ENCODE peak calls at places on chromosome 11, in nine cellular contexts. K, L, Q, V, N, F, O, E and G are unnamed samples. For H3K4me1, the result is how much of the 10 kb centered on the place peaks cover.

GRCh38 chr11:130421199-130421585 is 7.2 kb downstream of the ADAMTS8 start:
- DNase-seq in L (no peak), N (no peak), V (no peak), E (no peak), Q (no peak), F (no peak), K (no peak), O (no peak), G (no peak)

GRCh38 chr11:45147017-45147728 is 734 bp downstream of the PRDM11 start:
- DNase-seq in F (peak), K (peak), O (peak), N (peak), Q (peak), L (peak), V (peak), E (peak), G (peak)

GRCh38 chr11:12540913-12541587 is 133.2 kb upstream of the TEAD1 start:
- DNase-seq in F (peak), O (no peak), V (no peak), E (no peak), N (no peak), Q (no peak), K (no peak), L (peak), G (no peak)

GRCh38 chr11:13963949-13964770 is 1.6 kb downstream of the SPON1 start:
- DNase-seq in E (peak), F (no peak), N (no peak), K (peak), O (peak), L (no peak), Q (peak), V (peak), G (peak)

GRCh38 chr11:62444835-62445234 is 26.0 kb downstream of the SCGB1A1 start:
- DNase-seq in E (no peak), N (no peak), K (no peak), F (peak), L (no peak), V (no peak), O (no peak), Q (no peak), G (no peak)

GRCh38 chr11:82229346-82229745 is 504.3 kb downstream of the FAM181B start:
- DNase-seq in F (no peak), V (no peak), O (no peak), N (no peak), E (no peak), Q (peak), L (no peak), K (no peak), G (no peak)

GRCh38 chr11:19088791-19089190 is 28.2 kb upstream of the ZDHHC13 start:
- DNase-seq in K (no peak), V (no peak), L (no peak), Q (no peak), N (no peak), F (no peak), O (no peak), E (no peak), G (no peak)

GRCh38 chr11:57402188-57403066 is 12.0 kb upstream of the PRG2 start:
- DNase-seq in K (no peak), O (no peak), L (no peak), Q (no peak), V (no peak), E (no peak), F (no peak), N (no peak), G (no peak)

GRCh38 chr11:9895016-9895415 is 231.1 kb downstream of the SWAP70 start:
- DNase-seq in O (no peak), V (no peak), N (no peak), Q (no peak), L (no peak), F (no peak), E (no peak), K (no peak), G (no peak)

GRCh38 chr11:12496181-12497025 is 119.0 kb downstream of the PARVA start:
- DNase-seq in O (no peak), K (no peak), Q (no peak), F (no peak), N (no peak), E (no peak), V (no peak), L (no peak), G (no peak)

GRCh38 chr11:47051217-47051616 is 114.7 kb downstream of the CSTPP1 start:
- DNase-seq in F (no peak), V (no peak), N (no peak), K (no peak), L (no peak), Q (no peak), E (no peak), O (no peak), G (peak)

GRCh38 chr11:17581036-17581731 is 34.1 kb downstream of the OTOG start:
- DNase-seq in V (no peak), N (no peak), L (no peak), E (no peak), Q (no peak), F (no peak), K (no peak), O (no peak), G (no peak)

GRCh38 chr11:27705873-27706820 is 5.9 kb upstream of the BDNF start:
- DNase-seq in F (no peak), E (no peak), V (no peak), N (no peak), O (no peak), Q (peak), K (no peak), L (no peak), G (no peak)

GRCh38 chr11:114091791-114092397 is 32.4 kb downstream of the ZBTB16 start:
- DNase-seq in K (no peak), E (no peak), V (no peak), L (no peak), F (no peak), Q (no peak), N (peak), O (no peak), G (no peak)

GRCh38 chr11:23206736-23207336 is 346.6 kb upstream of the CCDC179 start:
- DNase-seq in N (no peak), O (no peak), Q (no peak), E (no peak), K (no peak), V (no peak), F (no peak), L (no peak), G (no peak)

GRCh38 chr11:11876458-11876857 is 34.7 kb downstream of the USP47 start:
- DNase-seq in N (peak), L (no peak), F (no peak), E (no peak), O (no peak), V (no peak), Q (no peak), K (no peak), G (no peak)

GRCh38 chr11:10134975-10135481 is 159.0 kb downstream of the SBF2 start:
- DNase-seq in O (no peak), L (no peak), V (no peak), N (no peak), E (no peak), Q (no peak), K (no peak), F (no peak), G (no peak)

GRCh38 chr11:41320233-41320993 is 139.0 kb downstream of the LRRC4C start:
- DNase-seq in N (no peak), E (no peak), F (no peak), K (no peak), Q (no peak), V (no peak), O (no peak), L (no peak), G (no peak)

GRCh38 chr11:75535039-75535563 is 9.4 kb upstream of the GDPD5 start:
- DNase-seq in L (no peak), V (no peak), F (no peak), O (no peak), K (no peak), Q (no peak), E (no peak), N (no peak), G (no peak)

GRCh38 chr11:32173435-32173834 is 82.6 kb downstream of the RCN1 start:
- DNase-seq in L (peak), E (peak), Q (peak), F (peak), N (peak), V (peak), K (peak), O (peak), G (peak)

GRCh38 chr11:8913961-8914660 is 3.1 kb downstream of the AKIP1 start:
- DNase-seq in E (peak), Q (peak), F (peak), L (peak), N (no peak), K (no peak), V (no peak), O (no peak), G (no peak)

GRCh38 chr11:12690663-12691062 is 16.4 kb downstream of the TEAD1 start:
- DNase-seq in K (no peak), L (no peak), O (no peak), V (no peak), N (no peak), Q (no peak), F (no peak), E (no peak), G (no peak)

GRCh38 chr11:134207538-134208239 is 16.1 kb downstream of the NCAPD3 start:
- DNase-seq in N (peak), E (peak), L (peak), V (peak), F (no peak), K (peak), O (no peak), Q (peak), G (peak)

GRCh38 chr11:94493146-94493442 is 550 bp downstream of the MRE11 start:
- DNase-seq in F (no peak), Q (no peak), K (no peak), E (no peak), V (no peak), N (no peak), O (no peak), L (no peak), G (no peak)

GRCh38 chr11:114399490-114399889 is 821 bp downstream of the C11orf71 start:
- DNase-seq in K (no peak), L (no peak), Q (peak), V (no peak), O (no peak), F (no peak), E (no peak), N (no peak), G (no peak)

GRCh38 chr11:8357505-8357888 is 93.8 kb upstream of the LMO1 start:
- DNase-seq in F (no peak), V (no peak), E (no peak), K (no peak), N (no peak), O (no peak), L (no peak), Q (no peak), G (no peak)

GRCh38 chr11:86517557-86517956 is 142.9 kb downstream of the CCDC81 start:
- DNase-seq in L (no peak), K (no peak), V (no peak), Q (no peak), O (no peak), N (no peak), E (no peak), F (no peak), G (no peak)

GRCh38 chr11:78270993-78271392 is 82.3 kb downstream of the USP35 start:
- DNase-seq in V (no peak), E (no peak), K (no peak), F (no peak), N (no peak), L (no peak), Q (no peak), O (no peak), G (no peak)

GRCh38 chr11:92976681-92977080 is 7.2 kb downstream of the MTNR1B start:
- DNase-seq in K (no peak), N (no peak), F (no peak), O (no peak), L (no peak), V (no peak), Q (no peak), E (no peak), G (no peak)

GRCh38 chr11:131977854-131978253 is 607.4 kb downstream of the NTM start:
- DNase-seq in O (no peak), V (no peak), L (no peak), F (no peak), K (no peak), N (no peak), E (no peak), Q (no peak), G (no peak)

GRCh38 chr11:83480811-83481210 is 194.6 kb upstream of the CCDC90B start:
- DNase-seq in F (no peak), V (no peak), O (no peak), Q (no peak), E (no peak), N (no peak), K (no peak), L (no peak), G (no peak)

GRCh38 chr11:27720277-27720830 is 20.1 kb upstream of the BDNF start:
- DNase-seq in V (no peak), O (no peak), F (no peak), N (no peak), Q (peak), E (peak), L (no peak), K (no peak), G (peak)

DNA sequence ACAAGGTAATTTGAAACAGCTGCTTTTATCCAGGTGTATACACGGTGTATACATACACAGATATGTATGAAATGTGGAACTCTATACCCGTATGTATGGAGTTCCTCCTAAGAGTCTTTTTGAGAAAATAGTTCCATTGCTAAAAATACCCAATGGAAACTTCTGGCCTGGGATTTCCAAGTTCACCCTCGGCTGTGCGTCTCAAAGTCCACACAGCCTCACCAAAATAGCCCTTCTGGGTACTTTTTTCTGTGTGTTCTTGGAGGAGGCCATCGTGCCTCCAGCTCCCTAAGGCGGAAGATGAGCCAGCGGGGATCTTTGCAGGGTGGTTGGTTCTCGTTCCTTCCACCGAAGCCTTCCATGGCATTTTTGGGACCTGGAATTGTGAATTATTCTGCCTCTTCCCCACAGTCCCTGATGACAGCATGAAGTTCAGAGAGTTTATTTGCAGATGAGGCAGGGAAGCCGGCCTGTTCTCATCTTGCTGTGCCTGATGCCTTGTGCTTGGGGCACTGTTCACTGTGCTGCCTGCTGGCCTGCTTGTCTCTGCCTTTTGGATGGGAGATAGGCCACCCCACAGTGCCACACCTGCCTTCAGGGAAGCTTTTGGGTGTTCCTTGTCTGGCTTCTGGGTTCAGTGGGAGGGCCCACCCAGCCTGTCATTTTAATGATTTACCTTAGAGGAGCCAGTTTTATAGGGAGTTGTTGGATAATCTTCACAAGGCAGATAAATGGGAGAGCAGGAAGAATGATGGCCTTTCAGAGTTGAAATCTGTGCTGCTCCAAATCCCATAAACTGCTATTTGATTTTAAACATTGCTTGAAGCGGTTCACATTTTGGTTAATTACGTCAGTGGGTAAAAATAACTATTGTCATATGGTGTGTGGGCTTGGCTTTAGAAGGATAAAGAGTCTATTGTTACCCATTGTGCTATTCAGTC is 112.7 kb upstream of the OR4B1 start:
- DNase-seq in O (no peak), Q (no peak), V (no peak), L (no peak), F (no peak), E (peak), N (no peak), K (no peak), G (no peak)
- H3K27ac ChIP-seq in O (peak), Q (peak), V (no peak), L (peak), F (no peak), E (peak), N (peak), K (no peak), G (peak)

DNA sequence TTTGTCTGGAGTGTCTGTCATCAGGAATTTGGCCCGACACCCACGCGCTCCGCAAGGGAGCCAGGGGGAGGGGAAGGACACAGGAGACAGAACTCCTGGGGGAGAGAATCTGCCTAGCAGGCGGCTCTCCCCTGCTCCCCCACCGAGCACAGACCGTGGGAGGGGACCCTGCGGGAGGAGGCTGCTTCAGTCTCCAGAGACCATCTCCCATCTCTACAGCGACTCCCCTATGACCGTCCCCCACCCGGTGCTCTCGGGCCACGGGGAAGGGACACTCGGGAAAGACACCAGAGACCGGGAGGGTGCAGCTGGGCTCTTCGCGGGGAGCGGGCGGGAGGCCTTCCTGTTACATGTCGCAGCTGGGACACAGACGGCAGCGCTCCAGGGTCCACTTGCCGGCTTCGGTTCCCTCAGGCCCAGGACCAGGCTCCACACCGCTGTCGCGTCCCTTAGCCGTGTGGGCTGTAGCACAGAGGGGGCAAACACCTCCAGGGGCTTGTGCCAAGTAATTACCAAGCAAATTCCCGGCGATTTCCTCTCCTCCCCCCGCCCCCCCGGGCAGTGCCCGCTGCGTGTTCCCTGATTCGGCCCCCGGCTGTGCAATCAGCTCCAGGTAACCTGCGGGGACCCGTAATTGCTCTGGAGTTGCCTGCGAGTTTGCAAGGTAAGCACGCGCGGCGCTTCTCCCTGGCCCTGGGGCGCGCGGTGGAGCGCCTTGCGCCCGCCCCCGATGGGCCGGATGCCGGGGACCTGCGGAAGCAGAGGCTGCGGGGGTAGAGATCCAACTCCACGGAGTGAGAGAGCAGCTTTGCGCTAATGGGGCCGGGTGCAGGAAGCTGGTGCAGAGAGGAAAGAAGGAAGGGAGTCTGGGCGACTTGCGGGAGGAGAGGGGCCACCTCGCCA is 155.1 kb upstream of the CADM1 start:
- DNase-seq in E (no peak), N (no peak), O (peak), K (no peak), V (peak), L (peak), F (no peak), Q (peak), G (peak)
- H3K4me3 ChIP-seq in E (peak), N (peak), O (peak), K (no peak), V (peak), L (no peak), F (no peak), Q (peak), G (peak)

GRCh38 chr11:96256213-96256580 is 86.8 kb downstream of the MAML2 start:
- DNase-seq in K (no peak), O (no peak), L (no peak), F (no peak), E (no peak), N (no peak), V (no peak), Q (no peak), G (no peak)
- H3K4me1 ChIP-seq in K (under half), O (under half), L (under half), F (under half), E (under half), N (under half), V (half or more), Q (under half), G (under half)

GRCh38 chr11:66414120-66414934 is 6.5 kb upstream of the NPAS4 start:
- DNase-seq in Q (no peak), V (peak), O (no peak), E (no peak), K (no peak), L (no peak), F (no peak), N (no peak), G (no peak)
- H3K27ac ChIP-seq in Q (no peak), V (no peak), O (no peak), E (no peak), K (no peak), L (no peak), F (no peak), N (no peak), G (no peak)

GRCh38 chr11:103964390-103964789 is 72.0 kb upstream of the DDI1 start:
- DNase-seq in E (no peak), N (no peak), L (no peak), V (no peak), O (no peak), F (no peak), Q (no peak), K (no peak), G (no peak)
- H3K4me3 ChIP-seq in E (no peak), N (no peak), L (no peak), V (no peak), O (no peak), F (no peak), Q (no peak), K (no peak), G (no peak)

GRCh38 chr11:64891215-64891848 is 12.9 kb upstream of the EHD1 start:
- DNase-seq in V (peak), N (no peak), Q (no peak), L (peak), E (peak), K (no peak), O (no peak), F (no peak), G (no peak)

GRCh38 chr11:64892838-64893193 is 14.4 kb upstream of the EHD1 start:
- DNase-seq in L (no peak), V (peak), Q (no peak), O (no peak), N (no peak), K (no peak), E (no peak), F (no peak), G (no peak)

GRCh38 chr11:64893194-64894069 is 15.0 kb upstream of the EHD1 start:
- DNase-seq in O (no peak), E (peak), Q (no peak), V (peak), F (no peak), N (no peak), K (no peak), L (peak), G (peak)

GRCh38 chr11:64891880-64892279 is 13.5 kb upstream of the EHD1 start:
- DNase-seq in K (no peak), E (no peak), F (no peak), Q (no peak), O (no peak), V (no peak), N (no peak), L (no peak), G (no peak)

GRCh38 chr11:64892411-64892831 is 14.0 kb upstream of the EHD1 start:
- DNase-seq in E (peak), F (no peak), L (peak), K (no peak), Q (no peak), V (peak), N (no peak), O (peak), G (no peak)
- H3K4me1 ChIP-seq in E (under half), F (under half), L (half or more), K (under half), Q (under half), V (under half), N (under half), O (under half), G (under half)

DNA sequence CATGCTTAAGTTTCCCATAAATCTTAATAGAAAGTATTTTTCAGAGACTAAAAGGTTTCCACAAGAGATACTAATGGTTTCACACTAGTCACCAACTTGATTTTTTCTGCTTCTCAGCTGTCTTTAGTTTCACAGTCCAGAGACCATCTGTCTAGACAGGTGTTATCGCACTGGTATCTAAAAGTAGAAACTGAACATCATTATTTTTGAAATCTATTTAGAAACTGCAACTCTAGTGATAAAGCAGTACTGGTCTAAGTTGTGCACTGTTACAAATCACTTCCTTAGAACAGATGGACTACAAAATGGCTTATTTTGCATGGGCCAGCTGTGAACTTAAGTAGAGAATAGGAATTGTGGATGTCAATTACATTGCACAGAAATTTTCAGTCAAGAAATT is 78.0 kb downstream of the CNTN5 start:
- DNase-seq in K (no peak), O (no peak), N (no peak), E (no peak), L (no peak), V (no peak), F (no peak), Q (no peak), G (no peak)
- H3K27ac ChIP-seq in K (no peak), O (no peak), N (no peak), E (no peak), L (no peak), V (no peak), F (no peak), Q (no peak), G (no peak)